ENCODE peak calls at places on chromosomes 1 and 21, in six cellular contexts. K is stimulated activated CD4-positive, alpha-beta T cell treated with anti-CD3 and anti-CD28 coated beads, Interleukin-4, amount 100 ng/mL, for 4 hours; I is uterus; T is kidney epithelial cell; Z is HAP-1; L is COR-L47. A is an unnamed sample.

GRCh38 chr1:154608522-154609294 is 722 bp upstream of the ADAR start:
- DNase-seq in K (peak; percentile 27), I (no peak), T (no peak), Z (peak; percentile 72), L (peak; percentile 80), A (peak; percentile 68)

GRCh38 chr1:19013826-19014548 is 57.5 kb upstream of the IFFO2 start:
- DNase-seq in K (no peak), I (no peak), T (peak; percentile 9), Z (no peak), L (no peak), A (peak; percentile 8)

GRCh38 chr1:201656670-201657032 is 117.7 kb downstream of the NAV1 start:
- DNase-seq in K (no peak), I (no peak), T (no peak), Z (no peak), L (peak; percentile 83), A (no peak)

GRCh38 chr1:182101415-182102041 is 40.0 kb upstream of the ZNF648 start:
- DNase-seq in K (no peak), I (no peak), T (no peak), Z (peak; percentile 71), L (no peak), A (no peak)

GRCh38 chr1:200890818-200891773 is 3.6 kb upstream of the INAVA start:
- DNase-seq in K (no peak), I (no peak), T (no peak), Z (no peak), L (no peak), A (peak; percentile 67)

GRCh38 chr1:61539720-61540462 is 185.1 kb downstream of the TM2D1 start:
- DNase-seq in K (no peak), I (peak; percentile 25), T (no peak), Z (no peak), L (no peak), A (no peak)

GRCh38 chr21:44574457-44575306 is 1.2 kb downstream of the KRTAP10-4 start:
- DNase-seq in K (no peak), I (no peak), T (no peak), Z (no peak), L (no peak), A (no peak)

GRCh38 chr1:211323156-211324063 is 3.2 kb upstream of the TRAF5 start:
- DNase-seq in K (peak; percentile 69), I (no peak), T (no peak), Z (peak; percentile 76), L (peak; percentile 31), A (peak; percentile 81)

GRCh38 chr21:45469273-45470086 is 64.5 kb downstream of the COL18A1 start:
- DNase-seq in K (no peak), I (no peak), T (no peak), Z (no peak), L (no peak), A (no peak)

GRCh38 chr1:167544447-167544846 is 9.1 kb downstream of the CREG1 start:
- DNase-seq in K (no peak), I (no peak), T (no peak), Z (no peak), L (no peak), A (peak; percentile 35)

GRCh38 chr21:45750924-45751323 is 107.4 kb downstream of the PCBP3 start:
- DNase-seq in K (no peak), I (no peak), T (no peak), Z (no peak), L (no peak), A (no peak)

GRCh38 chr1:232877361-232877991 is 72.3 kb downstream of the MAP10 start:
- DNase-seq in K (no peak), I (no peak), T (no peak), Z (no peak), L (no peak), A (no peak)

GRCh38 chr21:34933609-34934345 is 115.3 kb downstream of the RUNX1 start:
- DNase-seq in K (peak; percentile 49), I (no peak), T (no peak), Z (no peak), L (no peak), A (peak; percentile 25)

GRCh38 chr21:16821588-16821987 is 691.3 kb upstream of the CXADR start:
- DNase-seq in K (no peak), I (no peak), T (no peak), Z (no peak), L (no peak), A (no peak)

GRCh38 chr21:39611547-39612190 is 1.1 kb upstream of the B3GALT5 start:
- DNase-seq in K (no peak), I (no peak), T (no peak), Z (no peak), L (no peak), A (no peak)

GRCh38 chr1:29342351-29342750 is 106.0 kb downstream of the PTPRU start:
- DNase-seq in K (no peak), I (no peak), T (no peak), Z (no peak), L (no peak), A (no peak)

GRCh38 chr1:234102591-234102990 is 198.1 kb downstream of the SLC35F3 start:
- DNase-seq in K (no peak), I (peak; percentile 15), T (no peak), Z (no peak), L (no peak), A (no peak)

A was measured in GM12865.